ENCODE peak calls at places on chromosomes 3 and 15, in five cellular contexts. One of them, this sample, is unnamed.

GRCh38 chr3:157464283-157464682 is 27.6 kb downstream of the PTX3 start:
- DNase-seq in NK-92 treated with Interleukin-12 subunit alpha and Interleukin-12 subunit beta, amount 100 ng/mL, for 24 hours: no peak
- DNase-seq in stimulated activated effector memory CD8-positive, alpha-beta T cell treated with anti-CD3 and anti-CD28 coated beads, Interleukin-12 subunit alpha, Interleukin-12 subunit beta, amount 100 ng/mL, for 72 hours: no peak
- DNase-seq in thyroid gland: no peak
- DNase-seq in activated T-helper 1 cell treated with anti-CD3 and anti-CD28 coated beads, Interleukin-12 subunit alpha, Interleukin-12 subunit beta, Interleukin-2, Interleukin-4 antibody, amounts not matched to agents 30 ng/mL and 10 ng/mL and 1 ng/mL, durations not matched to agents 14 hours and 24 hours and 36 hours: no peak
- DNase-seq in this sample: peak

GRCh38 chr3:45362768-45363167 is 25.6 kb upstream of the LARS2 start:
- DNase-seq in thyroid gland: no peak
- DNase-seq in activated T-helper 1 cell treated with anti-CD3 and anti-CD28 coated beads, Interleukin-12 subunit alpha, Interleukin-12 subunit beta, Interleukin-2, Interleukin-4 antibody, amounts not matched to agents 30 ng/mL and 10 ng/mL and 1 ng/mL, durations not matched to agents 14 hours and 24 hours and 36 hours: no peak
- DNase-seq in NK-92 treated with Interleukin-12 subunit alpha and Interleukin-12 subunit beta, amount 100 ng/mL, for 24 hours: no peak
- DNase-seq in stimulated activated effector memory CD8-positive, alpha-beta T cell treated with anti-CD3 and anti-CD28 coated beads, Interleukin-12 subunit alpha, Interleukin-12 subunit beta, amount 100 ng/mL, for 72 hours: no peak
- DNase-seq in this sample: no peak

GRCh38 chr3:13215940-13216546 is 142.8 kb upstream of the IQSEC1 start:
- DNase-seq in stimulated activated effector memory CD8-positive, alpha-beta T cell treated with anti-CD3 and anti-CD28 coated beads, Interleukin-12 subunit alpha, Interleukin-12 subunit beta, amount 100 ng/mL, for 72 hours: no peak
- DNase-seq in NK-92 treated with Interleukin-12 subunit alpha and Interleukin-12 subunit beta, amount 100 ng/mL, for 24 hours: no peak
- DNase-seq in activated T-helper 1 cell treated with anti-CD3 and anti-CD28 coated beads, Interleukin-12 subunit alpha, Interleukin-12 subunit beta, Interleukin-2, Interleukin-4 antibody, amounts not matched to agents 30 ng/mL and 10 ng/mL and 1 ng/mL, durations not matched to agents 14 hours and 24 hours and 36 hours: no peak
- DNase-seq in thyroid gland: no peak
- DNase-seq in this sample: no peak

GRCh38 chr3:127073931-127074820 is 91.3 kb downstream of the PLXNA1 start:
- DNase-seq in NK-92 treated with Interleukin-12 subunit alpha and Interleukin-12 subunit beta, amount 100 ng/mL, for 24 hours: no peak
- DNase-seq in stimulated activated effector memory CD8-positive, alpha-beta T cell treated with anti-CD3 and anti-CD28 coated beads, Interleukin-12 subunit alpha, Interleukin-12 subunit beta, amount 100 ng/mL, for 72 hours: no peak
- DNase-seq in activated T-helper 1 cell treated with anti-CD3 and anti-CD28 coated beads, Interleukin-12 subunit alpha, Interleukin-12 subunit beta, Interleukin-2, Interleukin-4 antibody, amounts not matched to agents 30 ng/mL and 10 ng/mL and 1 ng/mL, durations not matched to agents 14 hours and 24 hours and 36 hours: no peak
- DNase-seq in thyroid gland: peak
- DNase-seq in this sample: no peak

GRCh38 chr15:60673918-60674558 is 195.1 kb upstream of the ICE2 start:
- DNase-seq in activated T-helper 1 cell treated with anti-CD3 and anti-CD28 coated beads, Interleukin-12 subunit alpha, Interleukin-12 subunit beta, Interleukin-2, Interleukin-4 antibody, amounts not matched to agents 30 ng/mL and 10 ng/mL and 1 ng/mL, durations not matched to agents 14 hours and 24 hours and 36 hours: no peak
- DNase-seq in thyroid gland: peak
- DNase-seq in stimulated activated effector memory CD8-positive, alpha-beta T cell treated with anti-CD3 and anti-CD28 coated beads, Interleukin-12 subunit alpha, Interleukin-12 subunit beta, amount 100 ng/mL, for 72 hours: no peak
- DNase-seq in NK-92 treated with Interleukin-12 subunit alpha and Interleukin-12 subunit beta, amount 100 ng/mL, for 24 hours: no peak
- DNase-seq in this sample: peak

GRCh38 chr3:116849261-116849688 is 139.7 kb downstream of the TUSC7 start:
- DNase-seq in NK-92 treated with Interleukin-12 subunit alpha and Interleukin-12 subunit beta, amount 100 ng/mL, for 24 hours: no peak
- DNase-seq in thyroid gland: no peak
- DNase-seq in stimulated activated effector memory CD8-positive, alpha-beta T cell treated with anti-CD3 and anti-CD28 coated beads, Interleukin-12 subunit alpha, Interleukin-12 subunit beta, amount 100 ng/mL, for 72 hours: no peak
- DNase-seq in activated T-helper 1 cell treated with anti-CD3 and anti-CD28 coated beads, Interleukin-12 subunit alpha, Interleukin-12 subunit beta, Interleukin-2, Interleukin-4 antibody, amounts not matched to agents 30 ng/mL and 10 ng/mL and 1 ng/mL, durations not matched to agents 14 hours and 24 hours and 36 hours: no peak
- DNase-seq in this sample: no peak

GRCh38 chr15:63981596-63982320 is 64.5 kb downstream of the DAPK2 start:
- DNase-seq in activated T-helper 1 cell treated with anti-CD3 and anti-CD28 coated beads, Interleukin-12 subunit alpha, Interleukin-12 subunit beta, Interleukin-2, Interleukin-4 antibody, amounts not matched to agents 30 ng/mL and 10 ng/mL and 1 ng/mL, durations not matched to agents 14 hours and 24 hours and 36 hours: no peak
- DNase-seq in stimulated activated effector memory CD8-positive, alpha-beta T cell treated with anti-CD3 and anti-CD28 coated beads, Interleukin-12 subunit alpha, Interleukin-12 subunit beta, amount 100 ng/mL, for 72 hours: no peak
- DNase-seq in NK-92 treated with Interleukin-12 subunit alpha and Interleukin-12 subunit beta, amount 100 ng/mL, for 24 hours: no peak
- DNase-seq in thyroid gland: no peak
- DNase-seq in this sample: no peak

GRCh38 chr3:155009217-155009616 is 70.9 kb upstream of the MME start:
- DNase-seq in activated T-helper 1 cell treated with anti-CD3 and anti-CD28 coated beads, Interleukin-12 subunit alpha, Interleukin-12 subunit beta, Interleukin-2, Interleukin-4 antibody, amounts not matched to agents 30 ng/mL and 10 ng/mL and 1 ng/mL, durations not matched to agents 14 hours and 24 hours and 36 hours: no peak
- DNase-seq in stimulated activated effector memory CD8-positive, alpha-beta T cell treated with anti-CD3 and anti-CD28 coated beads, Interleukin-12 subunit alpha, Interleukin-12 subunit beta, amount 100 ng/mL, for 72 hours: no peak
- DNase-seq in thyroid gland: no peak
- DNase-seq in NK-92 treated with Interleukin-12 subunit alpha and Interleukin-12 subunit beta, amount 100 ng/mL, for 24 hours: no peak
- DNase-seq in this sample: no peak

GRCh38 chr15:45536951-45537350 is 14.4 kb upstream of the SLC30A4 start:
- DNase-seq in activated T-helper 1 cell treated with anti-CD3 and anti-CD28 coated beads, Interleukin-12 subunit alpha, Interleukin-12 subunit beta, Interleukin-2, Interleukin-4 antibody, amounts not matched to agents 30 ng/mL and 10 ng/mL and 1 ng/mL, durations not matched to agents 14 hours and 24 hours and 36 hours: no peak
- DNase-seq in NK-92 treated with Interleukin-12 subunit alpha and Interleukin-12 subunit beta, amount 100 ng/mL, for 24 hours: no peak
- DNase-seq in stimulated activated effector memory CD8-positive, alpha-beta T cell treated with anti-CD3 and anti-CD28 coated beads, Interleukin-12 subunit alpha, Interleukin-12 subunit beta, amount 100 ng/mL, for 72 hours: no peak
- DNase-seq in thyroid gland: no peak
- DNase-seq in this sample: no peak

GRCh38 chr3:157865449-157865862 is 240.8 kb downstream of the SHOX2 start:
- DNase-seq in activated T-helper 1 cell treated with anti-CD3 and anti-CD28 coated beads, Interleukin-12 subunit alpha, Interleukin-12 subunit beta, Interleukin-2, Interleukin-4 antibody, amounts not matched to agents 30 ng/mL and 10 ng/mL and 1 ng/mL, durations not matched to agents 14 hours and 24 hours and 36 hours: peak
- DNase-seq in thyroid gland: no peak
- DNase-seq in NK-92 treated with Interleukin-12 subunit alpha and Interleukin-12 subunit beta, amount 100 ng/mL, for 24 hours: peak
- DNase-seq in stimulated activated effector memory CD8-positive, alpha-beta T cell treated with anti-CD3 and anti-CD28 coated beads, Interleukin-12 subunit alpha, Interleukin-12 subunit beta, amount 100 ng/mL, for 72 hours: peak
- DNase-seq in this sample: no peak

GRCh38 chr15:33032053-33032452 is 162.5 kb downstream of the FMN1 start:
- DNase-seq in activated T-helper 1 cell treated with anti-CD3 and anti-CD28 coated beads, Interleukin-12 subunit alpha, Interleukin-12 subunit beta, Interleukin-2, Interleukin-4 antibody, amounts not matched to agents 30 ng/mL and 10 ng/mL and 1 ng/mL, durations not matched to agents 14 hours and 24 hours and 36 hours: no peak
- DNase-seq in NK-92 treated with Interleukin-12 subunit alpha and Interleukin-12 subunit beta, amount 100 ng/mL, for 24 hours: no peak
- DNase-seq in stimulated activated effector memory CD8-positive, alpha-beta T cell treated with anti-CD3 and anti-CD28 coated beads, Interleukin-12 subunit alpha, Interleukin-12 subunit beta, amount 100 ng/mL, for 72 hours: no peak
- DNase-seq in thyroid gland: no peak
- DNase-seq in this sample: peak

GRCh38 chr3:40206522-40206921 is 103.0 kb upstream of the EIF1B start:
- DNase-seq in thyroid gland: no peak
- DNase-seq in stimulated activated effector memory CD8-positive, alpha-beta T cell treated with anti-CD3 and anti-CD28 coated beads, Interleukin-12 subunit alpha, Interleukin-12 subunit beta, amount 100 ng/mL, for 72 hours: no peak
- DNase-seq in activated T-helper 1 cell treated with anti-CD3 and anti-CD28 coated beads, Interleukin-12 subunit alpha, Interleukin-12 subunit beta, Interleukin-2, Interleukin-4 antibody, amounts not matched to agents 30 ng/mL and 10 ng/mL and 1 ng/mL, durations not matched to agents 14 hours and 24 hours and 36 hours: no peak
- DNase-seq in NK-92 treated with Interleukin-12 subunit alpha and Interleukin-12 subunit beta, amount 100 ng/mL, for 24 hours: no peak
- DNase-seq in this sample: no peak

GRCh38 chr15:92595506-92596337 is 59.9 kb downstream of the FAM174B start:
- DNase-seq in activated T-helper 1 cell treated with anti-CD3 and anti-CD28 coated beads, Interleukin-12 subunit alpha, Interleukin-12 subunit beta, Interleukin-2, Interleukin-4 antibody, amounts not matched to agents 30 ng/mL and 10 ng/mL and 1 ng/mL, durations not matched to agents 14 hours and 24 hours and 36 hours: no peak
- DNase-seq in thyroid gland: peak
- DNase-seq in NK-92 treated with Interleukin-12 subunit alpha and Interleukin-12 subunit beta, amount 100 ng/mL, for 24 hours: no peak
- DNase-seq in stimulated activated effector memory CD8-positive, alpha-beta T cell treated with anti-CD3 and anti-CD28 coated beads, Interleukin-12 subunit alpha, Interleukin-12 subunit beta, amount 100 ng/mL, for 72 hours: no peak
- DNase-seq in this sample: no peak

GRCh38 chr3:85560088-85560790 is 601.5 kb downstream of the CADM2 start:
- DNase-seq in activated T-helper 1 cell treated with anti-CD3 and anti-CD28 coated beads, Interleukin-12 subunit alpha, Interleukin-12 subunit beta, Interleukin-2, Interleukin-4 antibody, amounts not matched to agents 30 ng/mL and 10 ng/mL and 1 ng/mL, durations not matched to agents 14 hours and 24 hours and 36 hours: no peak
- DNase-seq in stimulated activated effector memory CD8-positive, alpha-beta T cell treated with anti-CD3 and anti-CD28 coated beads, Interleukin-12 subunit alpha, Interleukin-12 subunit beta, amount 100 ng/mL, for 72 hours: no peak
- DNase-seq in thyroid gland: no peak
- DNase-seq in NK-92 treated with Interleukin-12 subunit alpha and Interleukin-12 subunit beta, amount 100 ng/mL, for 24 hours: no peak
- DNase-seq in this sample: peak

GRCh38 chr3:143808999-143809700 is 39.1 kb downstream of the SLC9A9 start:
- DNase-seq in activated T-helper 1 cell treated with anti-CD3 and anti-CD28 coated beads, Interleukin-12 subunit alpha, Interleukin-12 subunit beta, Interleukin-2, Interleukin-4 antibody, amounts not matched to agents 30 ng/mL and 10 ng/mL and 1 ng/mL, durations not matched to agents 14 hours and 24 hours and 36 hours: no peak
- DNase-seq in NK-92 treated with Interleukin-12 subunit alpha and Interleukin-12 subunit beta, amount 100 ng/mL, for 24 hours: no peak
- DNase-seq in stimulated activated effector memory CD8-positive, alpha-beta T cell treated with anti-CD3 and anti-CD28 coated beads, Interleukin-12 subunit alpha, Interleukin-12 subunit beta, amount 100 ng/mL, for 72 hours: no peak
- DNase-seq in thyroid gland: no peak
- DNase-seq in this sample: no peak

GRCh38 chr15:65414841-65415621 is 7.7 kb downstream of the IGDCC4 start:
- DNase-seq in stimulated activated effector memory CD8-positive, alpha-beta T cell treated with anti-CD3 and anti-CD28 coated beads, Interleukin-12 subunit alpha, Interleukin-12 subunit beta, amount 100 ng/mL, for 72 hours: no peak
- DNase-seq in activated T-helper 1 cell treated with anti-CD3 and anti-CD28 coated beads, Interleukin-12 subunit alpha, Interleukin-12 subunit beta, Interleukin-2, Interleukin-4 antibody, amounts not matched to agents 30 ng/mL and 10 ng/mL and 1 ng/mL, durations not matched to agents 14 hours and 24 hours and 36 hours: no peak
- DNase-seq in thyroid gland: peak
- DNase-seq in NK-92 treated with Interleukin-12 subunit alpha and Interleukin-12 subunit beta, amount 100 ng/mL, for 24 hours: no peak
- DNase-seq in this sample: peak

GRCh38 chr3:119613872-119614271 is 16.2 kb downstream of the PLA1A start:
- DNase-seq in NK-92 treated with Interleukin-12 subunit alpha and Interleukin-12 subunit beta, amount 100 ng/mL, for 24 hours: no peak
- DNase-seq in thyroid gland: no peak
- DNase-seq in stimulated activated effector memory CD8-positive, alpha-beta T cell treated with anti-CD3 and anti-CD28 coated beads, Interleukin-12 subunit alpha, Interleukin-12 subunit beta, amount 100 ng/mL, for 72 hours: no peak
- DNase-seq in activated T-helper 1 cell treated with anti-CD3 and anti-CD28 coated beads, Interleukin-12 subunit alpha, Interleukin-12 subunit beta, Interleukin-2, Interleukin-4 antibody, amounts not matched to agents 30 ng/mL and 10 ng/mL and 1 ng/mL, durations not matched to agents 14 hours and 24 hours and 36 hours: no peak
- DNase-seq in this sample: peak

GRCh38 chr3:186260726-186261125 is 101.3 kb downstream of the DGKG start:
- DNase-seq in NK-92 treated with Interleukin-12 subunit alpha and Interleukin-12 subunit beta, amount 100 ng/mL, for 24 hours: no peak
- DNase-seq in thyroid gland: no peak
- DNase-seq in activated T-helper 1 cell treated with anti-CD3 and anti-CD28 coated beads, Interleukin-12 subunit alpha, Interleukin-12 subunit beta, Interleukin-2, Interleukin-4 antibody, amounts not matched to agents 30 ng/mL and 10 ng/mL and 1 ng/mL, durations not matched to agents 14 hours and 24 hours and 36 hours: no peak
- DNase-seq in stimulated activated effector memory CD8-positive, alpha-beta T cell treated with anti-CD3 and anti-CD28 coated beads, Interleukin-12 subunit alpha, Interleukin-12 subunit beta, amount 100 ng/mL, for 72 hours: no peak
- DNase-seq in this sample: no peak

GRCh38 chr3:79314962-79315361 is 452.8 kb downstream of the ROBO1 start:
- DNase-seq in activated T-helper 1 cell treated with anti-CD3 and anti-CD28 coated beads, Interleukin-12 subunit alpha, Interleukin-12 subunit beta, Interleukin-2, Interleukin-4 antibody, amounts not matched to agents 30 ng/mL and 10 ng/mL and 1 ng/mL, durations not matched to agents 14 hours and 24 hours and 36 hours: no peak
- DNase-seq in NK-92 treated with Interleukin-12 subunit alpha and Interleukin-12 subunit beta, amount 100 ng/mL, for 24 hours: no peak
- DNase-seq in stimulated activated effector memory CD8-positive, alpha-beta T cell treated with anti-CD3 and anti-CD28 coated beads, Interleukin-12 subunit alpha, Interleukin-12 subunit beta, amount 100 ng/mL, for 72 hours: no peak
- DNase-seq in thyroid gland: no peak
- DNase-seq in this sample: no peak

GRCh38 chr3:170037463-170038433 is at the start of gene GPR160:
- DNase-seq in stimulated activated effector memory CD8-positive, alpha-beta T cell treated with anti-CD3 and anti-CD28 coated beads, Interleukin-12 subunit alpha, Interleukin-12 subunit beta, amount 100 ng/mL, for 72 hours: peak
- DNase-seq in thyroid gland: peak
- DNase-seq in activated T-helper 1 cell treated with anti-CD3 and anti-CD28 coated beads, Interleukin-12 subunit alpha, Interleukin-12 subunit beta, Interleukin-2, Interleukin-4 antibody, amounts not matched to agents 30 ng/mL and 10 ng/mL and 1 ng/mL, durations not matched to agents 14 hours and 24 hours and 36 hours: peak
- DNase-seq in NK-92 treated with Interleukin-12 subunit alpha and Interleukin-12 subunit beta, amount 100 ng/mL, for 24 hours: no peak
- DNase-seq in this sample: peak

GRCh38 chr3:47227678-47228077 is 54.9 kb downstream of the KIF9 start:
- DNase-seq in activated T-helper 1 cell treated with anti-CD3 and anti-CD28 coated beads, Interleukin-12 subunit alpha, Interleukin-12 subunit beta, Interleukin-2, Interleukin-4 antibody, amounts not matched to agents 30 ng/mL and 10 ng/mL and 1 ng/mL, durations not matched to agents 14 hours and 24 hours and 36 hours: no peak
- DNase-seq in NK-92 treated with Interleukin-12 subunit alpha and Interleukin-12 subunit beta, amount 100 ng/mL, for 24 hours: no peak
- DNase-seq in thyroid gland: no peak
- DNase-seq in stimulated activated effector memory CD8-positive, alpha-beta T cell treated with anti-CD3 and anti-CD28 coated beads, Interleukin-12 subunit alpha, Interleukin-12 subunit beta, amount 100 ng/mL, for 72 hours: no peak
- DNase-seq in this sample: no peak

GRCh38 chr3:72947715-72948507 is 48.7 kb upstream of the PPP4R2 start:
- DNase-seq in stimulated activated effector memory CD8-positive, alpha-beta T cell treated with anti-CD3 and anti-CD28 coated beads, Interleukin-12 subunit alpha, Interleukin-12 subunit beta, amount 100 ng/mL, for 72 hours: no peak
- DNase-seq in thyroid gland: no peak
- DNase-seq in NK-92 treated with Interleukin-12 subunit alpha and Interleukin-12 subunit beta, amount 100 ng/mL, for 24 hours: no peak
- DNase-seq in activated T-helper 1 cell treated with anti-CD3 and anti-CD28 coated beads, Interleukin-12 subunit alpha, Interleukin-12 subunit beta, Interleukin-2, Interleukin-4 antibody, amounts not matched to agents 30 ng/mL and 10 ng/mL and 1 ng/mL, durations not matched to agents 14 hours and 24 hours and 36 hours: no peak
- DNase-seq in this sample: no peak

GRCh38 chr3:49799105-49799504 is 568 bp downstream of the CDHR4 start:
- DNase-seq in thyroid gland: no peak
- DNase-seq in NK-92 treated with Interleukin-12 subunit alpha and Interleukin-12 subunit beta, amount 100 ng/mL, for 24 hours: no peak
- DNase-seq in activated T-helper 1 cell treated with anti-CD3 and anti-CD28 coated beads, Interleukin-12 subunit alpha, Interleukin-12 subunit beta, Interleukin-2, Interleukin-4 antibody, amounts not matched to agents 30 ng/mL and 10 ng/mL and 1 ng/mL, durations not matched to agents 14 hours and 24 hours and 36 hours: no peak
- DNase-seq in stimulated activated effector memory CD8-positive, alpha-beta T cell treated with anti-CD3 and anti-CD28 coated beads, Interleukin-12 subunit alpha, Interleukin-12 subunit beta, amount 100 ng/mL, for 72 hours: no peak
- DNase-seq in this sample: no peak

GRCh38 chr15:29418178-29418577 is 148.6 kb upstream of the NSMCE3 start:
- DNase-seq in thyroid gland: no peak
- DNase-seq in NK-92 treated with Interleukin-12 subunit alpha and Interleukin-12 subunit beta, amount 100 ng/mL, for 24 hours: no peak
- DNase-seq in activated T-helper 1 cell treated with anti-CD3 and anti-CD28 coated beads, Interleukin-12 subunit alpha, Interleukin-12 subunit beta, Interleukin-2, Interleukin-4 antibody, amounts not matched to agents 30 ng/mL and 10 ng/mL and 1 ng/mL, durations not matched to agents 14 hours and 24 hours and 36 hours: no peak
- DNase-seq in stimulated activated effector memory CD8-positive, alpha-beta T cell treated with anti-CD3 and anti-CD28 coated beads, Interleukin-12 subunit alpha, Interleukin-12 subunit beta, amount 100 ng/mL, for 72 hours: no peak
- DNase-seq in this sample: no peak

GRCh38 chr3:23607184-23607847 is 198.4 kb upstream of the UBE2E1 start:
- DNase-seq in stimulated activated effector memory CD8-positive, alpha-beta T cell treated with anti-CD3 and anti-CD28 coated beads, Interleukin-12 subunit alpha, Interleukin-12 subunit beta, amount 100 ng/mL, for 72 hours: no peak
- DNase-seq in activated T-helper 1 cell treated with anti-CD3 and anti-CD28 coated beads, Interleukin-12 subunit alpha, Interleukin-12 subunit beta, Interleukin-2, Interleukin-4 antibody, amounts not matched to agents 30 ng/mL and 10 ng/mL and 1 ng/mL, durations not matched to agents 14 hours and 24 hours and 36 hours: no peak
- DNase-seq in thyroid gland: no peak
- DNase-seq in NK-92 treated with Interleukin-12 subunit alpha and Interleukin-12 subunit beta, amount 100 ng/mL, for 24 hours: no peak
- DNase-seq in this sample: no peak

GRCh38 chr15:82146990-82147461 is 101.2 kb upstream of the MEX3B start:
- DNase-seq in stimulated activated effector memory CD8-positive, alpha-beta T cell treated with anti-CD3 and anti-CD28 coated beads, Interleukin-12 subunit alpha, Interleukin-12 subunit beta, amount 100 ng/mL, for 72 hours: no peak
- DNase-seq in activated T-helper 1 cell treated with anti-CD3 and anti-CD28 coated beads, Interleukin-12 subunit alpha, Interleukin-12 subunit beta, Interleukin-2, Interleukin-4 antibody, amounts not matched to agents 30 ng/mL and 10 ng/mL and 1 ng/mL, durations not matched to agents 14 hours and 24 hours and 36 hours: no peak
- DNase-seq in NK-92 treated with Interleukin-12 subunit alpha and Interleukin-12 subunit beta, amount 100 ng/mL, for 24 hours: no peak
- DNase-seq in thyroid gland: no peak
- DNase-seq in this sample: peak

GRCh38 chr3:12143949-12144504 is 14.7 kb downstream of the TIMP4 start:
- DNase-seq in thyroid gland: peak
- DNase-seq in activated T-helper 1 cell treated with anti-CD3 and anti-CD28 coated beads, Interleukin-12 subunit alpha, Interleukin-12 subunit beta, Interleukin-2, Interleukin-4 antibody, amounts not matched to agents 30 ng/mL and 10 ng/mL and 1 ng/mL, durations not matched to agents 14 hours and 24 hours and 36 hours: no peak
- DNase-seq in NK-92 treated with Interleukin-12 subunit alpha and Interleukin-12 subunit beta, amount 100 ng/mL, for 24 hours: no peak
- DNase-seq in stimulated activated effector memory CD8-positive, alpha-beta T cell treated with anti-CD3 and anti-CD28 coated beads, Interleukin-12 subunit alpha, Interleukin-12 subunit beta, amount 100 ng/mL, for 72 hours: no peak
- DNase-seq in this sample: peak

GRCh38 chr3:77562089-77562488 is 522.2 kb downstream of the ROBO2 start:
- DNase-seq in thyroid gland: no peak
- DNase-seq in stimulated activated effector memory CD8-positive, alpha-beta T cell treated with anti-CD3 and anti-CD28 coated beads, Interleukin-12 subunit alpha, Interleukin-12 subunit beta, amount 100 ng/mL, for 72 hours: no peak
- DNase-seq in activated T-helper 1 cell treated with anti-CD3 and anti-CD28 coated beads, Interleukin-12 subunit alpha, Interleukin-12 subunit beta, Interleukin-2, Interleukin-4 antibody, amounts not matched to agents 30 ng/mL and 10 ng/mL and 1 ng/mL, durations not matched to agents 14 hours and 24 hours and 36 hours: no peak
- DNase-seq in NK-92 treated with Interleukin-12 subunit alpha and Interleukin-12 subunit beta, amount 100 ng/mL, for 24 hours: no peak
- DNase-seq in this sample: no peak

This sample was measured in myocyte.